ENCODE peak calls at places on chromosomes 11 and 22, in five cellular contexts. One of them, this sample, is unnamed.
A peak's percentile ranks its signal among the peaks of the same experiment; 100 is the strongest.

GRCh38 chr11:121929581-121929980 is 186.4 kb downstream of the BLID start:
- DNase-seq in HCT116: no peak
- DNase-seq in suprapubic skin: no peak
- DNase-seq in vagina: no peak
- DNase-seq in stomach: no peak
- DNase-seq in this sample: no peak

GRCh38 chr11:18501629-18502028 is 25.1 kb downstream of the TSG101 start:
- DNase-seq in HCT116: no peak
- DNase-seq in suprapubic skin: no peak
- DNase-seq in vagina: no peak
- DNase-seq in stomach: no peak
- DNase-seq in this sample: no peak

GRCh38 chr22:27476729-27477128 is 324.8 kb downstream of the MN1 start:
- DNase-seq in HCT116: peak; percentile 53
- DNase-seq in suprapubic skin: no peak
- DNase-seq in vagina: no peak
- DNase-seq in stomach: no peak
- DNase-seq in this sample: no peak

GRCh38 chr11:2122907-2123627 is 16.1 kb downstream of the IGF2 start:
- DNase-seq in HCT116: no peak
- DNase-seq in suprapubic skin: no peak
- DNase-seq in vagina: no peak
- DNase-seq in stomach: no peak
- DNase-seq in this sample: no peak

GRCh38 chr11:28699701-28700100 is 591.5 kb downstream of the METTL15 start:
- DNase-seq in HCT116: no peak
- DNase-seq in suprapubic skin: no peak
- DNase-seq in vagina: no peak
- DNase-seq in stomach: no peak
- DNase-seq in this sample: no peak

GRCh38 chr11:1522081-1522424 is 35.5 kb upstream of the MOB2 start:
- DNase-seq in HCT116: no peak
- DNase-seq in suprapubic skin: no peak
- DNase-seq in vagina: no peak
- DNase-seq in stomach: no peak
- DNase-seq in this sample: no peak

GRCh38 chr11:65854871-65855837 is 2.8 kb downstream of the CFL1 start:
- DNase-seq in HCT116: no peak
- DNase-seq in suprapubic skin: peak; percentile 66
- DNase-seq in vagina: no peak
- DNase-seq in stomach: no peak
- DNase-seq in this sample: peak; percentile 68

GRCh38 chr22:46537221-46537945 is at the start of gene CELSR1:
- DNase-seq in HCT116: no peak
- DNase-seq in suprapubic skin: no peak
- DNase-seq in vagina: no peak
- DNase-seq in stomach: peak; percentile 73
- DNase-seq in this sample: no peak

GRCh38 chr11:44860346-44860745 is 90.3 kb downstream of the TP53I11 start:
- DNase-seq in HCT116: no peak
- DNase-seq in suprapubic skin: no peak
- DNase-seq in vagina: no peak
- DNase-seq in stomach: no peak
- DNase-seq in this sample: peak; percentile 58

GRCh38 chr22:24510694-24511625 is 15.8 kb downstream of the UPB1 start:
- DNase-seq in HCT116: no peak
- DNase-seq in suprapubic skin: no peak
- DNase-seq in vagina: no peak
- DNase-seq in stomach: peak; percentile 68
- DNase-seq in this sample: no peak

GRCh38 chr11:44338721-44339529 is 29.0 kb upstream of the ALX4 start:
- DNase-seq in HCT116: no peak
- DNase-seq in suprapubic skin: no peak
- DNase-seq in vagina: no peak
- DNase-seq in stomach: no peak
- DNase-seq in this sample: no peak

GRCh38 chr11:120335596-120335927 is 651 bp upstream of the ARHGEF12 start:
- DNase-seq in HCT116: no peak
- DNase-seq in suprapubic skin: no peak
- DNase-seq in vagina: no peak
- DNase-seq in stomach: peak; percentile 47
- DNase-seq in this sample: no peak

GRCh38 chr11:130416906-130417305 is 11.5 kb downstream of the ADAMTS8 start:
- DNase-seq in HCT116: no peak
- DNase-seq in suprapubic skin: no peak
- DNase-seq in vagina: no peak
- DNase-seq in stomach: no peak
- DNase-seq in this sample: no peak

GRCh38 chr11:19345848-19346681 is 105.3 kb upstream of the E2F8 start:
- DNase-seq in HCT116: no peak
- DNase-seq in suprapubic skin: no peak
- DNase-seq in vagina: no peak
- DNase-seq in stomach: peak; percentile 34
- DNase-seq in this sample: no peak

GRCh38 chr22:37186997-37187522 is 987 bp downstream of the C1QTNF6 start:
- DNase-seq in HCT116: no peak
- DNase-seq in suprapubic skin: peak; percentile 47
- DNase-seq in vagina: no peak
- DNase-seq in stomach: no peak
- DNase-seq in this sample: peak; percentile 48

GRCh38 chr22:46777609-46777970 is 15.1 kb downstream of the TBC1D22A start:
- DNase-seq in HCT116: no peak
- DNase-seq in suprapubic skin: peak; percentile 65
- DNase-seq in vagina: no peak
- DNase-seq in stomach: peak; percentile 43
- DNase-seq in this sample: no peak

GRCh38 chr11:110373061-110373702 is 56.6 kb upstream of the FDX1 start:
- DNase-seq in HCT116: no peak
- DNase-seq in suprapubic skin: no peak
- DNase-seq in vagina: no peak
- DNase-seq in stomach: no peak
- DNase-seq in this sample: no peak

GRCh38 chr11:61632096-61632495 is 48.1 kb upstream of the DAGLA start:
- DNase-seq in HCT116: no peak
- DNase-seq in suprapubic skin: no peak
- DNase-seq in vagina: no peak
- DNase-seq in stomach: no peak
- DNase-seq in this sample: no peak

GRCh38 chr22:17101475-17102296 is 16.9 kb downstream of the IL17RA start:
- DNase-seq in HCT116: no peak
- DNase-seq in suprapubic skin: no peak
- DNase-seq in vagina: no peak
- DNase-seq in stomach: no peak
- DNase-seq in this sample: peak; percentile 59

GRCh38 chr11:75557649-75558494 is 4.2 kb upstream of the SERPINH1 start:
- DNase-seq in HCT116: no peak
- DNase-seq in suprapubic skin: no peak
- DNase-seq in vagina: no peak
- DNase-seq in stomach: no peak
- DNase-seq in this sample: peak; percentile 89

GRCh38 chr11:118295834-118296454 is 8.6 kb upstream of the CD3E start:
- DNase-seq in HCT116: peak; percentile 43
- DNase-seq in suprapubic skin: no peak
- DNase-seq in vagina: no peak
- DNase-seq in stomach: peak; percentile 55
- DNase-seq in this sample: no peak

GRCh38 chr11:119267645-119268044 is 49.3 kb downstream of the MCAM start:
- DNase-seq in HCT116: no peak
- DNase-seq in suprapubic skin: no peak
- DNase-seq in vagina: no peak
- DNase-seq in stomach: no peak
- DNase-seq in this sample: no peak

GRCh38 chr22:44116755-44117684 is 63.7 kb upstream of the PARVG start:
- DNase-seq in HCT116: no peak
- DNase-seq in suprapubic skin: no peak
- DNase-seq in vagina: no peak
- DNase-seq in stomach: no peak
- DNase-seq in this sample: peak; percentile 52

GRCh38 chr22:35407352-35407751 is 7.4 kb downstream of the MCM5 start:
- DNase-seq in HCT116: no peak
- DNase-seq in suprapubic skin: no peak
- DNase-seq in vagina: no peak
- DNase-seq in stomach: no peak
- DNase-seq in this sample: no peak

GRCh38 chr22:37749831-37750595 is 53.2 kb downstream of the TRIOBP start:
- DNase-seq in HCT116: no peak
- DNase-seq in suprapubic skin: no peak
- DNase-seq in vagina: no peak
- DNase-seq in stomach: no peak
- DNase-seq in this sample: no peak

GRCh38 chr11:111137846-111138245 is 107.7 kb upstream of the POU2AF2 start:
- DNase-seq in HCT116: no peak
- DNase-seq in suprapubic skin: no peak
- DNase-seq in vagina: no peak
- DNase-seq in stomach: no peak
- DNase-seq in this sample: no peak

GRCh38 chr22:32660292-32660691 is 141.2 kb upstream of the TIMP3 start:
- DNase-seq in HCT116: peak; percentile 37
- DNase-seq in suprapubic skin: no peak
- DNase-seq in vagina: no peak
- DNase-seq in stomach: peak; percentile 70
- DNase-seq in this sample: peak; percentile 84
- TF ChIP-seq CTCF in HCT116: peak; percentile 82
- TF ChIP-seq CTCF in suprapubic skin: peak; percentile 55
- TF ChIP-seq CTCF in vagina: peak; percentile 67
- TF ChIP-seq CTCF in stomach: peak; percentile 53
- TF ChIP-seq CTCF in this sample: peak; percentile 76

GRCh38 chr11:63763506-63764200 is 4.9 kb downstream of the ZFTA start:
- DNase-seq in HCT116: no peak
- DNase-seq in suprapubic skin: no peak
- DNase-seq in vagina: no peak
- DNase-seq in stomach: no peak
- DNase-seq in this sample: peak; percentile 89

GRCh38 chr11:63765688-63766241 is 2.8 kb downstream of the ZFTA start:
- DNase-seq in HCT116: no peak
- DNase-seq in suprapubic skin: peak; percentile 66
- DNase-seq in vagina: no peak
- DNase-seq in stomach: no peak
- DNase-seq in this sample: no peak

GRCh38 chr11:63766501-63767270 is 1.9 kb downstream of the ZFTA start:
- DNase-seq in HCT116: no peak
- DNase-seq in suprapubic skin: no peak
- DNase-seq in vagina: no peak
- DNase-seq in stomach: no peak
- DNase-seq in this sample: no peak

GRCh38 chr11:63764201-63764711 is 4.3 kb downstream of the ZFTA start:
- DNase-seq in HCT116: no peak
- DNase-seq in suprapubic skin: no peak
- DNase-seq in vagina: no peak
- DNase-seq in stomach: no peak
- DNase-seq in this sample: peak; percentile 73

DNA sequence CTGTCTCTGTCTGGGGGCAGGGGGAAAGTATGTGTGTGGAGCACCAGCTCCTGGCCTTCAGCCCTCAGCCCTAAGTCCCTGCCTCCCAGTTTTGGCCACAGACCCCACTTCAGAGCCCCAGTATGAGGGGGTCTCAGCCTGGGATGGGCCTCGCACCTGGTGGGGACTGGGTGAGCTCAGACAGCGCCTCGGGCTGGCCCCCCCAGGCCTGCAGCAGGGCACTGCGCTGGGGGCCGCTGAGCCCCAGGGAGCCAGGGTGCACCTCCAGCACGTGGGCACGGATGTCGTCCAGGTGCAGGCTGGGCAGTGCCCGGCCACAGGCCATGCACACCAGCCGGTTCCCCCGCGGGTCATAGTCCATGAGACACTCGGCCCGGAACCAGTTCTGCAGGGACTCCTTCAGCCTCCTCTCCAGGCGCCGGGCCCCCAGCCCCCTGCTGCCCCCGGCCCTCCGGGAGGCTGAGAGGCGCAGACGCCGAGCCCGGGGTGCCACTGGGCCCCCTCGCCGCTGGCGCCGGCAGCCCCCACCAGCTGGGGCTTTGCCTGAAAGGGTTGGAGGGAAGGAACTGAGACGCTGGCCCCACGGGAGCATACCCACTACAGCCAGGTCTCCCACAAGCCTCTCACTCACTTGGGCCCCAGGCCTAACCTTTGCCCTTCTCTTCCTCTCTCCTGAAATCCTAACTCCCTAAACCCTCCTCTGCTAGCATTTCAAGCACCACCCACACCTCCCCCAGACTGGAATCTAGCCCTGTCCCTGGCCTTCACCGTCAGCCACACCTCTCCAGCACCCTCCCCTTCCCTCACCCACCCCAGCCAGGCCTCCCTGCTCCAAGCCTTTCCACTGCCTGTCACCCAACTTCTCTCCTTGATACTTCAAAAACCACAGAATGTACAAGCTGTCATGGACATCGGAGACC is 3.6 kb downstream of the ZFTA start:
- DNase-seq in HCT116: no peak
- DNase-seq in suprapubic skin: no peak
- DNase-seq in vagina: no peak
- DNase-seq in stomach: no peak
- DNase-seq in this sample: no peak
- H3K4me3 ChIP-seq in HCT116: no peak overlapping the region
- H3K4me3 ChIP-seq in suprapubic skin: no peak overlapping the region
- H3K4me3 ChIP-seq in vagina: peak overlapping the region; percentile 49
- H3K4me3 ChIP-seq in stomach: no peak overlapping the region
- H3K4me3 ChIP-seq in this sample: peak overlapping the region; percentile 62

GRCh38 chr11:71283960-71284359 is 31.6 kb upstream of the SHANK2 start:
- DNase-seq in HCT116: no peak
- DNase-seq in suprapubic skin: no peak
- DNase-seq in vagina: no peak
- DNase-seq in stomach: peak; percentile 94
- DNase-seq in this sample: peak; percentile 46
- TF ChIP-seq POLR2AphosphoS5 in HCT116: no peak
- TF ChIP-seq POLR2AphosphoS5 in suprapubic skin: peak; percentile 38
- TF ChIP-seq POLR2AphosphoS5 in vagina: peak; percentile 35
- TF ChIP-seq POLR2AphosphoS5 in stomach: peak; percentile 79
- TF ChIP-seq POLR2AphosphoS5 in this sample: no peak

GRCh38 chr11:132312616-132313210 is 942.3 kb downstream of the NTM start:
- DNase-seq in HCT116: no peak
- DNase-seq in suprapubic skin: no peak
- DNase-seq in vagina: no peak
- DNase-seq in stomach: no peak
- DNase-seq in this sample: no peak

DNA sequence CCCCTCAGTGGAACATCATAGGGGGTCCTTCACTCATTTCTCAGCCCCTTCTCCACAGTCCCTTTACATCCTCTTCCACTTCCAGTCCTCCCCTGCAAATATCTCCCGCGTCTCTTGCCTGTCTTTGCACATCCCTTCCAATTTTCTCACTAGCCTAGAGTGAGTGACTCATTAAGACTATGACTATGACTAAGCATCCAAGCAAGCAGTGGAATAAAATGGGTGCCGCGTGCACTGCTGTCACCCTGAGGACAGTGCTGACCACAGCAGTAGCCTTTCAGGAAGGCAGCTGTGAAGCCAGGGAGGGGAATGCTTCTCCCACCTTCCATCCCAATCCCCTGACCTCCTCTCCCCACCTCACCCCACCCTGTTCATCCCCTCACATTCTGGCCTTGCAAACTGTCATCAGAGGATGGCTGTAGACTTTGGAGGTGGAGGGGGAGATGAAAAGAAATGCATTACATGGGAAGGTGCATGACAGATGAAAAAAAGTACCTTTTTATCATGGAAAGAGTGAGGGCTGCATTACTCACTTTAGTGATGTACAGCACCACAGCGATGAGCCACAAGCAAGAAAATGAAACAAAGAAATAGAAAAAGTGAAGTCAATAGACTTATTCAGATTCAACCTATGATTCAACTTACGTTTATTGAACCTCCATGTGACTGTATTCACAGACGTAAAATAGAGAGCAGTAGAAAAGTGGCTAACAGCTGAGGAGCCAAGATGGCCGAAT is 948.2 kb downstream of the NTM start:
- DNase-seq in HCT116: no peak
- DNase-seq in suprapubic skin: no peak
- DNase-seq in vagina: no peak
- DNase-seq in stomach: no peak
- DNase-seq in this sample: no peak
- TF ChIP-seq CTCF in HCT116: no peak
- TF ChIP-seq CTCF in suprapubic skin: no peak
- TF ChIP-seq CTCF in vagina: no peak
- TF ChIP-seq CTCF in stomach: no peak
- TF ChIP-seq CTCF in this sample: no peak